ENCODE peak calls at places on chromosomes 2 and 18, in six cellular contexts. O is activated naive CD4-positive, alpha-beta T cell; A is GM03348; N is Right ventricle myocardium inferior; Z is cerebellum; T is AG08396. V is an unnamed sample.

GRCh38 chr2:221304916-221305315 is 267.2 kb downstream of the EPHA4 start:
- DNase-seq in T (no peak), O (no peak), Z (no peak), N (no peak), A (no peak), V (no peak)

GRCh38 chr2:230798769-230799399 is 65.9 kb upstream of the ITM2C start:
- DNase-seq in A (peak), Z (peak), T (no peak), O (no peak), N (no peak), V (no peak)

GRCh38 chr2:112640800-112641675 is 4.7 kb upstream of the SLC20A1 start:
- DNase-seq in A (peak), O (no peak), Z (no peak), N (no peak), T (peak), V (no peak)

GRCh38 chr18:58447342-58448190 is 181.3 kb downstream of the ALPK2 start:
- DNase-seq in Z (peak), T (no peak), N (no peak), A (peak), O (no peak), V (no peak)

GRCh38 chr18:26215247-26215970 is 10.8 kb upstream of the TAF4B start:
- DNase-seq in N (no peak), A (no peak), T (no peak), Z (no peak), O (peak), V (peak)

GRCh38 chr2:64448069-64448468 is 5.9 kb upstream of the LGALSL start:
- DNase-seq in N (no peak), Z (no peak), T (no peak), A (no peak), O (no peak), V (no peak)

GRCh38 chr2:168224346-168224745 is 23.0 kb downstream of the STK39 start:
- DNase-seq in A (no peak), T (no peak), O (no peak), Z (no peak), N (no peak), V (no peak)

GRCh38 chr2:15588329-15588919 is 3.2 kb upstream of the DDX1 start:
- DNase-seq in Z (peak), N (no peak), T (peak), A (peak), O (no peak), V (no peak)

GRCh38 chr2:31070339-31070738 is 67.9 kb downstream of the GALNT14 start:
- DNase-seq in T (no peak), N (no peak), O (no peak), A (no peak), Z (no peak), V (no peak)

GRCh38 chr18:9494778-9495302 is 19.5 kb downstream of the RALBP1 start:
- DNase-seq in A (no peak), N (no peak), Z (no peak), O (no peak), T (no peak), V (no peak)

GRCh38 chr2:70191244-70191735 is 471 bp upstream of the C2orf42 start:
- DNase-seq in T (no peak), O (no peak), Z (no peak), N (no peak), A (no peak), V (no peak)

GRCh38 chr2:74526649-74527230 is 709 bp upstream of the DQX1 start:
- DNase-seq in A (no peak), O (no peak), Z (no peak), N (no peak), T (no peak), V (no peak)

GRCh38 chr2:86087936-86088850 is 17.5 kb downstream of the POLR1A start:
- DNase-seq in Z (no peak), N (no peak), O (no peak), T (no peak), A (peak), V (no peak)

GRCh38 chr2:61493523-61493942 is 22.6 kb upstream of the USP34 start:
- DNase-seq in N (no peak), A (peak), O (no peak), T (peak), Z (no peak), V (no peak)

GRCh38 chr2:73205611-73206010 is 3.2 kb downstream of the NOTO start:
- DNase-seq in O (no peak), Z (no peak), T (no peak), A (no peak), N (no peak), V (no peak)

GRCh38 chr2:45826889-45827635 is 175.6 kb downstream of the PRKCE start:
- DNase-seq in Z (no peak), O (no peak), A (peak), T (peak), N (peak), V (no peak)

GRCh38 chr2:136932700-136933099 is 167.4 kb downstream of the THSD7B start:
- DNase-seq in O (no peak), T (peak), Z (no peak), N (no peak), A (peak), V (no peak)

GRCh38 chr2:152134488-152135280 is 35.8 kb upstream of the CACNB4 start:
- DNase-seq in T (peak), A (peak), N (no peak), O (no peak), Z (no peak), V (no peak)

GRCh38 chr2:170597705-170598420 is 117.3 kb upstream of the SP5 start:
- DNase-seq in A (no peak), Z (no peak), N (no peak), O (no peak), T (no peak), V (no peak)

GRCh38 chr2:127581050-127581345 is 45.5 kb downstream of the MYO7B start:
- DNase-seq in N (no peak), T (no peak), O (no peak), A (no peak), Z (no peak), V (no peak)

GRCh38 chr18:79156330-79156729 is 87.1 kb downstream of the ATP9B start:
- DNase-seq in Z (no peak), T (no peak), O (no peak), N (no peak), A (no peak), V (no peak)

GRCh38 chr2:95345415-95346235 is 48.5 kb downstream of the KCNIP3 start:
- DNase-seq in N (peak), A (peak), T (peak), O (peak), Z (peak), V (no peak)

GRCh38 chr2:187550797-187551306 is 3.4 kb downstream of the TFPI start:
- DNase-seq in N (no peak), Z (no peak), T (no peak), O (no peak), A (no peak), V (no peak)

GRCh38 chr2:240643093-240643810 is 18.0 kb downstream of the GPR35 start:
- DNase-seq in N (peak), A (peak), O (no peak), Z (no peak), T (peak), V (no peak)

GRCh38 chr2:215698566-215698965 is 262.7 kb upstream of the FN1 start:
- DNase-seq in Z (no peak), O (no peak), T (peak), A (peak), N (no peak), V (no peak)

GRCh38 chr2:196951973-196952372 is 25.5 kb upstream of the PGAP1 start:
- DNase-seq in A (no peak), N (no peak), Z (no peak), T (no peak), O (no peak), V (no peak)

GRCh38 chr2:172484253-172484652 is 56.9 kb downstream of the ITGA6 start:
- DNase-seq in Z (no peak), T (no peak), N (no peak), A (peak), O (no peak), V (no peak)

GRCh38 chr2:118843492-118844132 is 3.8 kb downstream of the EN1 start:
- DNase-seq in N (no peak), Z (no peak), A (peak), T (no peak), O (no peak), V (no peak)

GRCh38 chr2:98140210-98140609 is 53.2 kb downstream of the VWA3B start:
- DNase-seq in A (no peak), Z (no peak), N (no peak), T (no peak), O (no peak), V (no peak)

GRCh38 chr18:21916594-21916993 is 176.0 kb downstream of the MIB1 start:
- DNase-seq in T (no peak), A (no peak), N (no peak), Z (no peak), O (no peak), V (no peak)

GRCh38 chr2:47321411-47322031 is 81.4 kb upstream of the MSH2 start:
- DNase-seq in Z (no peak), O (no peak), A (no peak), T (no peak), N (no peak), V (no peak)

GRCh38 chr2:11248-11941 is 34.9 kb downstream of the FAM110C start:
- DNase-seq in Z (no peak), T (no peak), A (no peak), N (peak), O (peak), V (peak)

GRCh38 chr2:196239622-196240587 is 68.5 kb upstream of the STK17B start:
- DNase-seq in O (peak), N (peak), T (no peak), A (no peak), Z (no peak), V (peak)

GRCh38 chr2:122105885-122106221 is 350.4 kb downstream of the TSN start:
- DNase-seq in A (no peak), O (no peak), T (no peak), Z (no peak), N (no peak), V (no peak)